ENCODE peak calls at places on chromosome 10, in nine cellular contexts. E is GF-D8; J is activated CD8-positive, alpha-beta T cell treated with anti-CD3 and anti-CD28 coated beads for 36 hours; G is T-helper 9 cell; D is sciatic nerve; W is stimulated activated CD8-positive, alpha-beta memory T cell treated with anti-CD3 and anti-CD28 coated beads, Interleukin-4, amount 100 ng/mL, for 4 hours; A is stimulated activated CD4-positive, alpha-beta T cell treated with anti-CD3 and anti-CD28 coated beads, Interleukin-4, amount 100 ng/mL, for 1 hour; R is activated naive CD4-positive, alpha-beta T cell treated with anti-CD3 and anti-CD28 coated beads for 36 hours; Q is heart left ventricle. N is an unnamed sample.
A peak's percentile ranks its signal among the peaks of the same experiment; 100 is the strongest.

GRCh38 chr10:127694580-127695193 is 42.3 kb upstream of the FOXI2 start:
- DNase-seq in E (no peak), J (peak; percentile 69), G (no peak), D (no peak), W (no peak), A (no peak), R (peak; percentile 70), Q (no peak), N (peak; percentile 48)

GRCh38 chr10:21363753-21364104 is 161.8 kb downstream of the SKIDA1 start:
- DNase-seq in E (no peak), J (no peak), G (no peak), D (no peak), W (no peak), A (no peak), R (no peak), Q (no peak), N (no peak)

GRCh38 chr10:29140991-29141390 is 147.9 kb upstream of the LYZL1 start:
- DNase-seq in E (no peak), J (no peak), G (no peak), D (no peak), W (no peak), A (no peak), R (no peak), Q (no peak), N (no peak)

GRCh38 chr10:68870545-68871104 is 30.5 kb upstream of the DDX50 start:
- DNase-seq in E (no peak), J (peak; percentile 73), G (no peak), D (no peak), W (no peak), A (no peak), R (peak; percentile 60), Q (no peak), N (peak; percentile 18)

GRCh38 chr10:27759483-27760281 is 14.1 kb upstream of the MKX start:
- DNase-seq in E (no peak), J (no peak), G (no peak), D (no peak), W (no peak), A (no peak), R (no peak), Q (no peak), N (no peak)

GRCh38 chr10:122132331-122132755 is 138.8 kb upstream of the BTBD16 start:
- DNase-seq in E (no peak), J (no peak), G (no peak), D (no peak), W (no peak), A (no peak), R (no peak), Q (no peak), N (no peak)

GRCh38 chr10:29694121-29694520 is 59.4 kb upstream of the SVIL start:
- DNase-seq in E (no peak), J (no peak), G (no peak), D (no peak), W (no peak), A (no peak), R (no peak), Q (no peak), N (no peak)

GRCh38 chr10:73577788-73578187 is 13.4 kb downstream of the USP54 start:
- DNase-seq in E (no peak), J (no peak), G (no peak), D (no peak), W (no peak), A (no peak), R (no peak), Q (peak; percentile 83), N (no peak)

GRCh38 chr10:18719811-18720210 is 60.6 kb downstream of the ARL5B start:
- DNase-seq in E (no peak), J (no peak), G (no peak), D (no peak), W (no peak), A (no peak), R (no peak), Q (no peak), N (no peak)

GRCh38 chr10:62742447-62743105 is 61.9 kb upstream of the ADO start:
- DNase-seq in E (peak; percentile 53), J (no peak), G (no peak), D (no peak), W (no peak), A (no peak), R (no peak), Q (no peak), N (no peak)

GRCh38 chr10:119377905-119378736 is 164.4 kb downstream of the RGS10 start:
- DNase-seq in E (no peak), J (no peak), G (no peak), D (no peak), W (no peak), A (no peak), R (no peak), Q (peak; percentile 82), N (no peak)

GRCh38 chr10:33291053-33291592 is 43.3 kb downstream of the NRP1 start:
- DNase-seq in E (no peak), J (no peak), G (no peak), D (no peak), W (no peak), A (no peak), R (no peak), Q (no peak), N (no peak)

N was measured in activated naive CD8-positive, alpha-beta T cell treated with anti-CD3 and anti-CD28 coated beads, Interleukin-2, amount 50 U/mL, for 24 hours.